ENCODE peak calls at places on chromosomes 7 and 10, in six cellular contexts. C is T1000; S is activated CD4-positive, CD25-positive, alpha-beta regulatory T cell treated with anti-CD3 and anti-CD28 coated beads, Interleukin-2, amount 50 U/mL, for 16 hours; Q is left ventricle myocardium superior; M is activated CD8-positive, alpha-beta memory T cell treated with anti-CD3 and anti-CD28 coated beads for 1 hour; X is DMS153. A is an unnamed sample.

GRCh38 chr7:741191-741671 is 14.2 kb upstream of the PRKAR1B start:
- DNase-seq in C (no peak), S (no peak), Q (no peak), M (no peak), X (no peak), A (no peak)

GRCh38 chr10:124636271-124636993 is 107.7 kb downstream of the FAM53B start:
- DNase-seq in C (no peak), S (no peak), Q (peak; percentile 28), M (no peak), X (no peak), A (peak; percentile 39)

GRCh38 chr10:121609426-121610380 is 11.5 kb upstream of the FGFR2 start:
- DNase-seq in C (no peak), S (no peak), Q (no peak), M (no peak), X (no peak), A (no peak)

GRCh38 chr10:74901867-74902439 is 75.6 kb downstream of the KAT6B start:
- DNase-seq in C (no peak), S (no peak), Q (no peak), M (no peak), X (no peak), A (no peak)

GRCh38 chr10:71736570-71737355 is 17.2 kb upstream of the C10orf105 start:
- DNase-seq in C (no peak), S (no peak), Q (no peak), M (no peak), X (peak; percentile 41), A (no peak)

GRCh38 chr7:5564894-5565293 is 141.3 kb upstream of the TNRC18 start:
- DNase-seq in C (no peak), S (no peak), Q (no peak), M (no peak), X (peak; percentile 59), A (no peak)

GRCh38 chr10:77105756-77106155 is 531.9 kb downstream of the KCNMA1 start:
- DNase-seq in C (no peak), S (no peak), Q (no peak), M (no peak), X (no peak), A (no peak)

GRCh38 chr10:108454793-108455192 is 1290.3 kb upstream of the SORCS1 start:
- DNase-seq in C (no peak), S (no peak), Q (no peak), M (no peak), X (no peak), A (no peak)

GRCh38 chr7:156169474-156170370 is 357.5 kb upstream of the SHH start:
- DNase-seq in C (no peak), S (no peak), Q (no peak), M (no peak), X (no peak), A (no peak)

GRCh38 chr10:32412499-32412853 is 33.5 kb upstream of the CCDC7 start:
- DNase-seq in C (no peak), S (no peak), Q (no peak), M (no peak), X (no peak), A (no peak)

GRCh38 chr7:94394399-94395140 is at the start of gene COL1A2:
- DNase-seq in C (no peak), S (no peak), Q (peak; percentile 84), M (no peak), X (peak; percentile 5), A (no peak)

GRCh38 chr7:148540041-148540738 is 50.4 kb upstream of the C7orf33 start:
- DNase-seq in C (peak; percentile 10), S (no peak), Q (peak; percentile 74), M (no peak), X (no peak), A (no peak)

GRCh38 chr10:87817873-87818504 is at the start of gene ATAD1:
- DNase-seq in C (peak; percentile 86), S (peak; percentile 76), Q (peak; percentile 90), M (peak; percentile 60), X (peak; percentile 76), A (peak; percentile 86)

GRCh38 chr7:19919156-19920085 is 146.0 kb upstream of the TMEM196 start:
- DNase-seq in C (no peak), S (no peak), Q (no peak), M (no peak), X (no peak), A (no peak)

GRCh38 chr7:89377219-89377618 is 581.7 kb upstream of the TEX47 start:
- DNase-seq in C (no peak), S (no peak), Q (no peak), M (no peak), X (no peak), A (no peak)

GRCh38 chr7:32347244-32347828 is 142.8 kb downstream of the LSM5 start:
- DNase-seq in C (no peak), S (no peak), Q (no peak), M (no peak), X (no peak), A (no peak)

GRCh38 chr7:129495987-129496386 is 6.3 kb upstream of the SMKR1 start:
- DNase-seq in C (no peak), S (no peak), Q (no peak), M (no peak), X (no peak), A (no peak)

GRCh38 chr7:41760293-41760692 is 57.4 kb upstream of the INHBA start:
- DNase-seq in C (no peak), S (no peak), Q (no peak), M (no peak), X (no peak), A (no peak)

GRCh38 chr10:124992462-124993344 is 50.8 kb downstream of the ZRANB1 start:
- DNase-seq in C (peak; percentile 7), S (no peak), Q (peak; percentile 76), M (no peak), X (no peak), A (peak; percentile 12)

GRCh38 chr10:112040696-112041095 is 142.9 kb downstream of the GPAM start:
- DNase-seq in C (no peak), S (no peak), Q (no peak), M (no peak), X (no peak), A (no peak)

GRCh38 chr10:85284778-85285397 is 956.5 kb downstream of the CCSER2 start:
- DNase-seq in C (no peak), S (no peak), Q (no peak), M (no peak), X (no peak), A (no peak)

GRCh38 chr10:576130-576465 is 113.4 kb downstream of the DIP2C start:
- DNase-seq in C (no peak), S (no peak), Q (peak; percentile 34), M (no peak), X (no peak), A (no peak)

GRCh38 chr10:116742367-116743265 is at the start of gene HSPA12A:
- DNase-seq in C (peak; percentile 74), S (no peak), Q (peak; percentile 90), M (no peak), X (peak; percentile 27), A (no peak)

GRCh38 chr7:135414850-135415439 is 95.0 kb downstream of the CNOT4 start:
- DNase-seq in C (no peak), S (no peak), Q (no peak), M (no peak), X (peak; percentile 4), A (no peak)

GRCh38 chr7:111010833-111011232 is 80.1 kb upstream of the LRRN3 start:
- DNase-seq in C (no peak), S (no peak), Q (no peak), M (no peak), X (no peak), A (no peak)

GRCh38 chr7:83648464-83649241 is at the start of gene SEMA3E:
- DNase-seq in C (no peak), S (no peak), Q (no peak), M (no peak), X (no peak), A (no peak)

A was measured in central memory CD8-positive, alpha-beta T cell.